ENCODE peak calls at places on chromosomes 4 and X, in four cellular contexts. One of them, this sample, is unnamed.

GRCh38 chr4:74654230-74654681 is 140.1 kb downstream of the BTC start:
- DNase-seq in aorta: no peak
- DNase-seq in EL: no peak
- DNase-seq in HuH-7: peak; percentile 17
- DNase-seq in this sample: no peak

GRCh38 chr4:141643557-141643956 is 7.2 kb downstream of the IL15 start:
- DNase-seq in aorta: no peak
- DNase-seq in EL: peak; percentile 87
- DNase-seq in HuH-7: no peak
- DNase-seq in this sample: no peak

GRCh38 chr4:99998062-99998880 is 48.2 kb upstream of the H2AZ1 start:
- DNase-seq in aorta: no peak
- DNase-seq in EL: peak; percentile 52
- DNase-seq in HuH-7: peak; percentile 7
- DNase-seq in this sample: no peak

GRCh38 chr4:177008071-177008835 is 215.5 kb upstream of the VEGFC start:
- DNase-seq in aorta: no peak
- DNase-seq in EL: peak; percentile 73
- DNase-seq in HuH-7: no peak
- DNase-seq in this sample: no peak

GRCh38 chrX:17082831-17083230 is 136.4 kb downstream of the REPS2 start:
- DNase-seq in aorta: no peak
- DNase-seq in EL: no peak
- DNase-seq in HuH-7: peak; percentile 21
- DNase-seq in this sample: no peak

GRCh38 chr4:140372607-140373327 is 679 bp upstream of the SCOC start:
- DNase-seq in aorta: no peak
- DNase-seq in EL: peak; percentile 16
- DNase-seq in HuH-7: no peak
- DNase-seq in this sample: peak; percentile 0

GRCh38 chr4:108204518-108204917 is 35.8 kb upstream of the LEF1 start:
- DNase-seq in aorta: no peak
- DNase-seq in EL: no peak
- DNase-seq in HuH-7: no peak
- DNase-seq in this sample: no peak

GRCh38 chrX:44675364-44676024 is 132.8 kb upstream of the FUNDC1 start:
- DNase-seq in aorta: peak; percentile 60
- DNase-seq in EL: peak; percentile 85
- DNase-seq in HuH-7: no peak
- DNase-seq in this sample: no peak

This sample was measured in activated T-helper 9 cell treated with anti-CD3 and anti-CD28 coated beads, Interleukin-2, amount 50 U/mL, for 16 hours.